ENCODE peak calls at places on chromosomes 3 and 15, in four cellular contexts. O, G, M and Y are unnamed samples.

GRCh38 chr15:30928076-30928475 is 24.4 kb downstream of the FAN1 start:
- DNase-seq in G (no peak), O (peak; percentile 61), M (no peak), Y (no peak)

GRCh38 chr15:74449643-74450205 is 11.2 kb downstream of the UBL7 start:
- DNase-seq in O (no peak), M (no peak), G (no peak), Y (no peak)

GRCh38 chr15:38531509-38531908 is 33.1 kb downstream of the RASGRP1 start:
- DNase-seq in M (no peak), O (peak; percentile 47), G (no peak), Y (no peak)

GRCh38 chr15:45168751-45169551 is 18.8 kb downstream of the SHF start:
- DNase-seq in G (no peak), O (no peak), M (peak; percentile 50), Y (no peak)

GRCh38 chr3:138348950-138349739 is 766 bp downstream of the MRAS start:
- DNase-seq in G (no peak), O (peak; percentile 26), M (no peak), Y (peak; percentile 11)

GRCh38 chr15:64044315-64045105 is 1.8 kb downstream of the DAPK2 start:
- DNase-seq in O (no peak), M (no peak), G (peak; percentile 71), Y (no peak)

GRCh38 chr15:67836477-67836876 is 3.4 kb downstream of the RNU6-1 start:
- DNase-seq in G (no peak), M (peak; percentile 52), O (peak; percentile 33), Y (peak; percentile 52)

GRCh38 chr3:126716057-126716456 is 12.0 kb downstream of the CHCHD6 start:
- DNase-seq in O (no peak), G (no peak), M (no peak), Y (no peak)

GRCh38 chr15:49877117-49877860 is 241.7 kb downstream of the ATP8B4 start:
- DNase-seq in M (no peak), O (peak; percentile 60), G (no peak), Y (no peak)

GRCh38 chr15:40439461-40440299 is 1.1 kb upstream of the BAHD1 start:
- DNase-seq in M (peak; percentile 69), G (no peak), O (peak; percentile 26), Y (peak; percentile 17)

GRCh38 chr3:65334045-65334665 is 646.4 kb upstream of the ADAMTS9 start:
- DNase-seq in G (no peak), M (peak; percentile 5), O (no peak), Y (peak; percentile 63)

GRCh38 chr15:90481023-90481422 is 48.7 kb upstream of the CRTC3 start:
- DNase-seq in M (no peak), O (no peak), G (no peak), Y (no peak)

GRCh38 chr3:107855710-107856109 is 235.1 kb downstream of the CD47 start:
- DNase-seq in M (no peak), G (no peak), O (peak; percentile 13), Y (peak; percentile 29)

GRCh38 chr3:151403246-151403645 is 18.7 kb upstream of the P2RY12 start:
- DNase-seq in G (no peak), M (no peak), O (peak; percentile 87), Y (no peak)

GRCh38 chr15:59268199-59268979 is 61.7 kb downstream of the LDHAL6B start:
- DNase-seq in O (peak; percentile 70), G (no peak), M (no peak), Y (peak; percentile 54)

GRCh38 chr15:55289011-55289572 is 521 bp downstream of the RAB27A start:
- DNase-seq in O (peak; percentile 39), M (no peak), G (no peak), Y (peak; percentile 35)

GRCh38 chr3:157029365-157029790 is 130.6 kb downstream of the CCNL1 start:
- DNase-seq in M (no peak), G (peak; percentile 20), O (no peak), Y (no peak)

GRCh38 chr3:195839260-195840010 is 27.7 kb upstream of the MUC4 start:
- DNase-seq in G (no peak), M (no peak), O (no peak), Y (no peak)

GRCh38 chr15:56732135-56732880 is 1.0 kb downstream of the ZNF280D start:
- DNase-seq in O (peak; percentile 61), M (no peak), G (no peak), Y (peak; percentile 57)

GRCh38 chr3:130420466-130420865 is 75.0 kb downstream of the COL6A5 start:
- DNase-seq in G (no peak), O (no peak), M (no peak), Y (no peak)

GRCh38 chr15:55279746-55280351 is 9.8 kb downstream of the RAB27A start:
- DNase-seq in M (peak; percentile 74), G (peak; percentile 96), O (peak; percentile 95), Y (peak; percentile 84)

GRCh38 chr15:51718199-51718598 is 19.3 kb downstream of the LYSMD2 start:
- DNase-seq in M (no peak), O (no peak), G (no peak), Y (no peak)

GRCh38 chr3:180036678-180037455 is at the start of gene PEX5L:
- DNase-seq in M (no peak), O (peak; percentile 15), G (no peak), Y (peak; percentile 42)

GRCh38 chr3:99471353-99472323 is 166.8 kb upstream of the COL8A1 start:
- DNase-seq in M (no peak), O (no peak), G (no peak), Y (no peak)

GRCh38 chr3:191762323-191762960 is 301.5 kb downstream of the PYDC2 start:
- DNase-seq in O (no peak), M (no peak), G (no peak), Y (peak; percentile 58)

GRCh38 chr3:68866157-68866556 is 66.2 kb downstream of the TAFA4 start:
- DNase-seq in G (no peak), O (no peak), M (no peak), Y (no peak)

GRCh38 chr3:181326637-181327223 is 337.2 kb upstream of the DNAJC19 start:
- DNase-seq in M (peak; percentile 17), O (no peak), G (no peak), Y (peak; percentile 54)

GRCh38 chr15:57922780-57923179 is 142.7 kb downstream of the ALDH1A2 start:
- DNase-seq in O (no peak), G (no peak), M (no peak), Y (peak; percentile 78)

GRCh38 chr3:129612350-129613204 is 6.1 kb upstream of the PLXND1 start:
- DNase-seq in M (no peak), O (peak; percentile 20), G (no peak), Y (no peak)

GRCh38 chr3:194370753-194371152 is 1.2 kb upstream of the LRRC15 start:
- DNase-seq in M (no peak), G (no peak), O (no peak), Y (no peak)

GRCh38 chr15:41336549-41336948 is 3.9 kb downstream of the NUSAP1 start:
- DNase-seq in G (no peak), M (no peak), O (no peak), Y (no peak)

GRCh38 chr15:69298697-69299441 is at the start of gene PAQR5:
- DNase-seq in G (no peak), M (peak; percentile 80), O (no peak), Y (no peak)

GRCh38 chr3:146350852-146351251 is 99.9 kb upstream of the PLSCR4 start:
- DNase-seq in O (no peak), M (no peak), G (no peak), Y (no peak)

GRCh38 chr15:78085928-78086327 is 6.4 kb upstream of the SH2D7 start:
- DNase-seq in O (peak; percentile 90), M (no peak), G (no peak), Y (no peak)

GRCh38 chr3:45914362-45915077 is 28.2 kb downstream of the CCR9 start:
- DNase-seq in M (no peak), G (no peak), O (no peak), Y (no peak)

GRCh38 chr3:45912435-45912834 is 26.1 kb downstream of the CCR9 start:
- DNase-seq in G (no peak), O (no peak), M (no peak), Y (no peak)

GRCh38 chr3:45917146-45917885 is 25.9 kb upstream of the CXCR6 start:
- DNase-seq in O (no peak), M (no peak), G (no peak), Y (no peak)

GRCh38 chr3:45915080-45915479 is 28.2 kb upstream of the CXCR6 start:
- DNase-seq in M (no peak), G (no peak), O (no peak), Y (no peak)

GRCh38 chr3:45915518-45916231 is 27.6 kb upstream of the CXCR6 start:
- DNase-seq in M (peak; percentile 42), O (peak; percentile 94), G (peak; percentile 98), Y (no peak)
- TF ChIP-seq FOS in M (no peak), O (peak; percentile 75), G (no peak), Y (no peak)

GRCh38 chr3:71862374-71863145 is 77.6 kb upstream of the PROK2 start:
- DNase-seq in G (no peak), O (no peak), M (no peak), Y (no peak)

GRCh38 chr3:71863563-71864190 is 78.7 kb upstream of the PROK2 start:
- DNase-seq in M (no peak), O (no peak), G (no peak), Y (no peak)

GRCh38 chr3:71857926-71858325 is 73.0 kb upstream of the PROK2 start:
- DNase-seq in G (no peak), O (no peak), M (no peak), Y (no peak)

GRCh38 chr3:71858493-71859127 is 73.7 kb upstream of the PROK2 start:
- DNase-seq in G (no peak), O (no peak), M (no peak), Y (no peak)

GRCh38 chr3:71859128-71859519 is 74.2 kb upstream of the PROK2 start:
- DNase-seq in M (no peak), O (no peak), G (no peak), Y (peak; percentile 8)
- TF ChIP-seq FOS in M (no peak), O (no peak), G (no peak), Y (no peak)

DNA sequence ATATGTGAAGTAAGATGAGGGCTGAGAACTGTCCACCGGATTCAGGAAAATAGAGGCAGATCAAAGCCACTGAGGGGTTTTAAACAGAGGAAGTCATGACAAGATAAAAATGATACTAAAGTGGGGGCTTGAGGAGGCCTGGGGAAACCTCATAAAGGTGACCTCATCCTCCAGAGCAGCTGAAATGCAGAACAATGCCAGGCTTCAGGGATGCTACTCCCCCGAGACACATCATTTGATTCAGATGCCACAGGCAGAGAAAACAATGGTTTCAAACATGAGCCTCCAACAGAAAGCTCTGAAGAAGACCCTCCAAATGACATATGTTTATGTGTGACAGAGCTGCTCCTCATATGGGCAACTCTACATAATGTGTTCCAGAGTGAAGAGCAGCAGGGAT is 6.4 kb downstream of the CFAP20DC start:
- DNase-seq in M (no peak), G (no peak), O (no peak), Y (no peak)
- TF ChIP-seq FOS in M (no peak), G (no peak), O (no peak), Y (no peak)

DNA sequence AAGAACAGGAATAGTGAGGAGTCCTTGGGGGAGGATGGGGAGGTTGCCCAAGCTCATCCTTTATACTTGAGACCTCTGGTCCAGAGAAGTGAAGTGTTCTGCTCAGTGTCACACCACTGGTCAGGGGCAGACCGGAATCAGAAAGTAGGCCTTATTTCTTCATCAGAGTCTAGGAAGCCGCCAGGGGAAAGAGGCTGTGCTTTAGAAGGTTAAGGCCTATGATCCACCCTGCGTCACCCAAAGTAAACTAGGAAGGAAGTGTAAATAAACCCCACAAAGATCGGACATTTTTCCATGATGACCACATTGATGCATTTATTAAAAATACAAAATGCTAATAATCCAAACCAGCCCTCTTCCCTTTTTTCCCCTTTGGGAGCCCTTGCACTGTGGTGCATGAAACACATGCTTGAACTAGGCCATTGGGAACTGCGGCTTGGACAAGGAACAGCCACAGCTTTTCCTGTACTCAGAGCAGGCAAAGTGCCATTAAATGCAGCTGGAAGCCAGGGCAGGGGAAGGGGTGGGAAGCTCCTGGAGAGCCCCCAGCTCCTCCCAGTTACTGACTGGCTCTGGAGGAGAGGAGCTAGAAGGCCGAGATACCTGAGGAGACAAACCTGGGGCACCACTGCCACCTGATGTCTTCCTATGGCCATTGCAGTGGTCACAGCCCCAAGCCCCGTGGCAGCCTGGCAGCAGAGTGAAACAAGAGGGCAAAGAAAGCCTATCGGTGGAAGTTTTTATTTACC is 37.0 kb downstream of the CDC25A start:
- DNase-seq in G (peak; percentile 43), M (peak; percentile 75), O (peak; percentile 87), Y (peak; percentile 88)
- TF ChIP-seq FOS in G (no peak), M (no peak), O (peak; percentile 70), Y (no peak)